ENCODE peak calls at places on chromosome 7, in four cellular contexts. Z, F, W and I are unnamed samples.
A peak's percentile ranks its signal among the peaks of the same experiment; 100 is the strongest.

GRCh38 chr7:73742753-73743641 is 4.4 kb upstream of the ABHD11 start:
- DNase-seq in Z (peak; percentile 99), F (no peak), W (no peak), I (no peak)

GRCh38 chr7:90749774-90750173 is 153.7 kb downstream of the CDK14 start:
- DNase-seq in Z (no peak), F (no peak), W (no peak), I (no peak)

GRCh38 chr7:7103343-7104313 is 78.7 kb upstream of the C1GALT1 start:
- DNase-seq in Z (no peak), F (no peak), W (peak; percentile 53), I (peak; percentile 44)

GRCh38 chr7:48083114-48083830 is 5.8 kb upstream of the UPP1 start:
- DNase-seq in Z (no peak), F (no peak), W (no peak), I (no peak)

GRCh38 chr7:51138121-51139085 is 178.2 kb downstream of the COBL start:
- DNase-seq in Z (no peak), F (no peak), W (no peak), I (no peak)

GRCh38 chr7:100441641-100442535 is 5.6 kb upstream of the PPP1R35 start:
- DNase-seq in Z (peak; percentile 2), F (no peak), W (no peak), I (no peak)

GRCh38 chr7:105829681-105830322 is 46.6 kb downstream of the ATXN7L1 start:
- DNase-seq in Z (no peak), F (no peak), W (no peak), I (no peak)

GRCh38 chr7:55066938-55067337 is 48.1 kb downstream of the EGFR start:
- DNase-seq in Z (no peak), F (no peak), W (no peak), I (no peak)

GRCh38 chr7:103150192-103150591 is 1.3 kb upstream of the NAPEPLD start:
- DNase-seq in Z (no peak), F (no peak), W (no peak), I (peak; percentile 41)

GRCh38 chr7:36639826-36640225 is 84.5 kb downstream of the AOAH start:
- DNase-seq in Z (no peak), F (peak; percentile 17), W (no peak), I (no peak)

GRCh38 chr7:98459529-98459928 is 58.6 kb upstream of the BAIAP2L1 start:
- DNase-seq in Z (peak; percentile 42), F (no peak), W (no peak), I (no peak)

GRCh38 chr7:73610105-73610504 is 14.2 kb downstream of the MLXIPL start:
- DNase-seq in Z (no peak), F (no peak), W (no peak), I (no peak)

GRCh38 chr7:47647213-47647985 is 65.5 kb upstream of the TNS3 start:
- DNase-seq in Z (no peak), F (no peak), W (no peak), I (no peak)

GRCh38 chr7:53504914-53505313 is 469.5 kb downstream of the POM121L12 start:
- DNase-seq in Z (no peak), F (no peak), W (no peak), I (no peak)

GRCh38 chr7:103573479-103574058 is 127.6 kb upstream of the SLC26A5 start:
- DNase-seq in Z (no peak), F (no peak), W (peak; percentile 14), I (peak; percentile 20)